ENCODE peak calls at places on chromosome 6, in seven cellular contexts. A is Panc1; S is stimulated activated naive CD8-positive, alpha-beta T cell treated with anti-CD3 and anti-CD28 coated beads, Interleukin-15, Interleukin-2, amounts not matched to agents 100 U/mL and 50 U/mL, for 24 hours; I is DND-41; J is Right ventricle myocardium inferior; L is left lung; N is IMR-90. W is an unnamed sample.

GRCh38 chr6:20203561-20204528 is 8.4 kb downstream of the MBOAT1 start:
- ATAC-seq in A (peak), S (no peak), I (no peak), J (peak), L (no peak), N (peak), W (no peak)

GRCh38 chr6:54891536-54891935 is 45.0 kb downstream of the FAM83B start:
- ATAC-seq in A (no peak), S (no peak), I (no peak), J (no peak), L (no peak), N (no peak), W (no peak)

GRCh38 chr6:140320799-140321099 is 946.3 kb upstream of the CITED2 start:
- ATAC-seq in A (no peak), S (no peak), I (no peak), J (peak), L (peak), N (no peak), W (no peak)

GRCh38 chr6:46914279-46914810 is 7.4 kb downstream of the ADGRF5 start:
- ATAC-seq in A (peak), S (no peak), I (no peak), J (no peak), L (no peak), N (no peak), W (no peak)

GRCh38 chr6:32845381-32845884 is 1.6 kb upstream of the PSMB8 start:
- ATAC-seq in A (no peak), S (peak), I (peak), J (no peak), L (no peak), N (no peak), W (peak)

GRCh38 chr6:15770347-15771143 is 107.7 kb upstream of the DTNBP1 start:
- ATAC-seq in A (no peak), S (peak), I (no peak), J (no peak), L (peak), N (no peak), W (peak)

GRCh38 chr6:135922170-135922569 is 70.7 kb downstream of the PDE7B start:
- ATAC-seq in A (peak), S (peak), I (no peak), J (peak), L (peak), N (peak), W (peak)

GRCh38 chr6:90417385-90417784 is 120.7 kb upstream of the BACH2 start:
- ATAC-seq in A (no peak), S (no peak), I (no peak), J (peak), L (no peak), N (no peak), W (no peak)

GRCh38 chr6:89582669-89583325 is 55.8 kb downstream of the LYRM2 start:
- ATAC-seq in A (no peak), S (no peak), I (peak), J (no peak), L (no peak), N (no peak), W (no peak)

GRCh38 chr6:35044145-35044745 is 96.9 kb downstream of the TCP11 start:
- ATAC-seq in A (no peak), S (no peak), I (no peak), J (peak), L (peak), N (no peak), W (no peak)

GRCh38 chr6:20202699-20203302 is 9.5 kb downstream of the MBOAT1 start:
- ATAC-seq in A (no peak), S (no peak), I (no peak), J (no peak), L (peak), N (no peak), W (no peak)

GRCh38 chr6:170583736-170584180 is 679 bp downstream of the PDCD2 start:
- ATAC-seq in A (no peak), S (no peak), I (no peak), J (no peak), L (no peak), N (no peak), W (no peak)

GRCh38 chr6:157579467-157580031 is 198.6 kb downstream of the ZDHHC14 start:
- ATAC-seq in A (peak), S (no peak), I (no peak), J (no peak), L (no peak), N (no peak), W (no peak)

GRCh38 chr6:145626857-145627256 is 108.5 kb downstream of the EPM2A start:
- ATAC-seq in A (no peak), S (no peak), I (no peak), J (peak), L (no peak), N (peak), W (no peak)

GRCh38 chr6:56458324-56458884 is 184.3 kb downstream of the DST start:
- ATAC-seq in A (no peak), S (peak), I (no peak), J (no peak), L (no peak), N (no peak), W (peak)

GRCh38 chr6:44439270-44440045 is 52.0 kb downstream of the CDC5L start:
- ATAC-seq in A (peak), S (peak), I (no peak), J (no peak), L (peak), N (peak), W (peak)

GRCh38 chr6:143529095-143529494 is 17.6 kb upstream of the FUCA2 start:
- ATAC-seq in A (peak), S (no peak), I (peak), J (no peak), L (no peak), N (no peak), W (no peak)

GRCh38 chr6:70547905-70548304 is 18.8 kb upstream of the SDHAF4 start:
- ATAC-seq in A (no peak), S (no peak), I (no peak), J (peak), L (no peak), N (no peak), W (no peak)

GRCh38 chr6:15522427-15522826 is 140.4 kb downstream of the DTNBP1 start:
- ATAC-seq in A (no peak), S (peak), I (no peak), J (peak), L (peak), N (no peak), W (peak)